ENCODE peak calls at places on chromosomes 11 and 22, in nine cellular contexts. R is caudate nucleus; J is CD4-positive, alpha-beta T cell; S is smooth muscle cell of the brain vasculature; H is trophoblast cell; U is brain microvascular endothelial cell; N is body of pancreas; C is choroid plexus epithelial cell; P is ACHN. W is an unnamed sample.

GRCh38 chr11:131696584-131697120 is 326.2 kb downstream of the NTM start:
- DNase-seq in S (no peak), R (no peak), P (no peak), C (no peak), U (no peak), H (peak; percentile 14), J (no peak), N (no peak), W (no peak)

GRCh38 chr11:28874706-28875105 is 766.5 kb downstream of the METTL15 start:
- DNase-seq in C (no peak), S (no peak), R (no peak), U (no peak), H (no peak), N (no peak), P (no peak), J (no peak), W (no peak)

GRCh38 chr11:67269401-67270255 is 3.4 kb downstream of the GRK2 start:
- DNase-seq in J (peak; percentile 5), C (no peak), U (no peak), H (no peak), N (no peak), S (no peak), R (no peak), P (no peak), W (peak; percentile 54)

GRCh38 chr22:17734197-17734596 is 40.1 kb downstream of the BID start:
- DNase-seq in U (peak; percentile 64), P (no peak), N (no peak), S (no peak), R (no peak), C (peak; percentile 68), J (no peak), H (no peak), W (no peak)

GRCh38 chr22:30606455-30607299 is at the start of gene TCN2:
- DNase-seq in R (peak; percentile 75), H (peak; percentile 40), S (peak; percentile 78), U (peak; percentile 68), J (no peak), N (peak; percentile 82), P (peak; percentile 87), C (peak; percentile 90), W (peak; percentile 64)

GRCh38 chr11:109145287-109145686 is 276.7 kb upstream of the C11orf87 start:
- DNase-seq in N (no peak), C (no peak), P (no peak), S (no peak), H (no peak), R (no peak), J (no peak), U (no peak), W (no peak)

GRCh38 chr11:129225190-129225589 is 33.1 kb upstream of the ARHGAP32 start:
- DNase-seq in C (peak; percentile 54), R (no peak), P (no peak), H (no peak), U (peak; percentile 77), S (no peak), J (no peak), N (no peak), W (no peak)

GRCh38 chr11:62677709-62678108 is 1.2 kb downstream of the UBXN1 start:
- DNase-seq in R (no peak), P (no peak), C (no peak), N (no peak), U (no peak), J (no peak), H (no peak), S (no peak), W (no peak)

GRCh38 chr11:91947215-91947614 is 277.4 kb upstream of the FAT3 start:
- DNase-seq in N (peak; percentile 23), R (no peak), S (no peak), C (no peak), U (peak; percentile 3), H (no peak), J (no peak), P (no peak), W (peak; percentile 63)

GRCh38 chr11:117837791-117838190 is 13.2 kb upstream of the FXYD2 start:
- DNase-seq in H (no peak), P (no peak), R (no peak), J (no peak), N (no peak), U (no peak), C (no peak), S (no peak), W (no peak)

GRCh38 chr11:7600205-7600775 is 73.0 kb downstream of the CYB5R2 start:
- DNase-seq in R (no peak), P (no peak), U (peak; percentile 53), H (peak; percentile 97), C (peak; percentile 83), J (no peak), S (no peak), N (peak; percentile 51), W (peak; percentile 73)

GRCh38 chr11:78230161-78230877 is 41.6 kb downstream of the USP35 start:
- DNase-seq in H (no peak), C (no peak), U (no peak), P (no peak), R (no peak), J (no peak), N (no peak), S (no peak), W (no peak)

GRCh38 chr11:134609361-134610115 is 197.5 kb upstream of the B3GAT1 start:
- DNase-seq in R (no peak), J (no peak), N (no peak), U (no peak), H (no peak), C (no peak), P (no peak), S (no peak), W (no peak)

GRCh38 chr22:49149721-49150608 is 677.7 kb downstream of the BRD1 start:
- DNase-seq in S (no peak), R (no peak), C (no peak), H (no peak), U (no peak), P (no peak), J (no peak), N (no peak), W (no peak)

GRCh38 chr22:34960005-34960404 is 106.0 kb upstream of the ISX start:
- DNase-seq in N (no peak), C (no peak), R (no peak), S (no peak), U (no peak), H (no peak), P (no peak), J (no peak), W (no peak)

GRCh38 chr11:69499216-69499945 is 17.9 kb downstream of the LINC01488 start:
- DNase-seq in N (no peak), U (no peak), J (no peak), H (no peak), S (no peak), P (no peak), C (peak; percentile 7), R (no peak), W (no peak)

GRCh38 chr22:48112687-48113521 is 1350.5 kb downstream of the TBC1D22A start:
- DNase-seq in S (no peak), R (no peak), H (no peak), N (no peak), U (no peak), P (no peak), J (no peak), C (no peak), W (no peak)

GRCh38 chr11:34840736-34841386 is 75.3 kb downstream of the APIP start:
- DNase-seq in J (no peak), N (peak; percentile 51), U (no peak), P (peak; percentile 32), C (peak; percentile 53), H (peak; percentile 59), S (no peak), R (no peak), W (peak; percentile 65)

GRCh38 chr22:22044153-22044552 is 61.6 kb upstream of the TOP3B start:
- DNase-seq in R (no peak), P (no peak), S (no peak), H (no peak), U (no peak), C (no peak), J (no peak), N (no peak), W (no peak)

GRCh38 chr11:58999291-58999680 is 60.0 kb downstream of the GLYATL1 start:
- DNase-seq in N (peak; percentile 35), U (no peak), S (no peak), P (no peak), C (no peak), H (no peak), R (no peak), J (no peak), W (no peak)

GRCh38 chr11:26134481-26135355 is 197.2 kb upstream of the ANO3 start:
- DNase-seq in R (no peak), C (peak; percentile 60), H (peak; percentile 52), U (peak; percentile 31), S (no peak), N (no peak), J (no peak), P (peak; percentile 4), W (peak; percentile 70)

GRCh38 chr22:37163618-37164534 is 14.2 kb upstream of the IL2RB start:
- DNase-seq in H (no peak), C (no peak), P (no peak), J (no peak), N (no peak), U (no peak), S (no peak), R (no peak), W (no peak)

W was measured in HT-29.